ENCODE peak calls at places on chromosome 19, in seven cellular contexts. M is upper lobe of right lung, D is pancreas, H is tibial artery, P is tibial nerve, Z is mesendoderm, X is transverse colon. F is an unnamed sample.

GRCh38 chr19:3403489-3404323 is 37.3 kb downstream of the NFIC start:
- DNase-seq in M (peak), D (peak), H (peak), P (peak), Z (no peak), X (peak), F (peak)

GRCh38 chr19:47492571-47493377 is 8.8 kb upstream of the KPTN start:
- DNase-seq in M (no peak), D (no peak), H (no peak), P (no peak), Z (no peak), X (no peak), F (no peak)

GRCh38 chr19:36417752-36418286 is 625 bp downstream of the ZFP82 start:
- DNase-seq in M (no peak), D (no peak), H (no peak), P (no peak), Z (peak), X (no peak), F (no peak)

GRCh38 chr19:55383789-55384575 is at the start of gene TMEM238:
- DNase-seq in M (peak), D (peak), H (no peak), P (no peak), Z (peak), X (peak), F (peak)

GRCh38 chr19:6738726-6739389 is 622 bp upstream of the TRIP10 start:
- DNase-seq in M (peak), D (no peak), H (peak), P (no peak), Z (peak), X (peak), F (peak)

GRCh38 chr19:2555422-2556220 is 79.7 kb downstream of the GADD45B start:
- DNase-seq in M (no peak), D (peak), H (no peak), P (no peak), Z (no peak), X (no peak), F (no peak)

GRCh38 chr19:17780781-17781180 is 14.2 kb upstream of the B3GNT3 start:
- DNase-seq in M (no peak), D (no peak), H (no peak), P (no peak), Z (no peak), X (no peak), F (no peak)

GRCh38 chr19:3357731-3358391 is 8.5 kb upstream of the NFIC start:
- DNase-seq in M (no peak), D (no peak), H (no peak), P (no peak), Z (peak), X (no peak), F (peak)

GRCh38 chr19:55173717-55174409 is 6.2 kb downstream of the SYT5 start:
- DNase-seq in M (peak), D (no peak), H (peak), P (no peak), Z (peak), X (peak), F (peak)

GRCh38 chr19:41031926-41032325 is 40.8 kb downstream of the CYP2B6 start:
- DNase-seq in M (no peak), D (no peak), H (no peak), P (no peak), Z (no peak), X (no peak), F (no peak)

GRCh38 chr19:43562698-43563241 is 12.6 kb downstream of the XRCC1 start:
- DNase-seq in M (peak), D (peak), H (peak), P (peak), Z (no peak), X (peak), F (peak)

GRCh38 chr19:1882089-1882785 is 3.1 kb downstream of the ABHD17A start:
- DNase-seq in M (no peak), D (no peak), H (no peak), P (no peak), Z (no peak), X (peak), F (peak)

GRCh38 chr19:8648240-8648639 is 17.8 kb downstream of the NFILZ start:
- DNase-seq in M (no peak), D (no peak), H (no peak), P (no peak), Z (no peak), X (no peak), F (no peak)

GRCh38 chr19:46213806-46214205 is 15.7 kb upstream of the IGFL1 start:
- DNase-seq in M (no peak), D (no peak), H (no peak), P (no peak), Z (no peak), X (no peak), F (no peak)

GRCh38 chr19:55492362-55492944 is 4.2 kb downstream of the SSC5D start:
- DNase-seq in M (no peak), D (no peak), H (no peak), P (no peak), Z (no peak), X (no peak), F (no peak)

GRCh38 chr19:30689474-30689873 is 317.3 kb downstream of the ZNF536 start:
- DNase-seq in M (no peak), D (no peak), H (no peak), P (no peak), Z (peak), X (no peak), F (no peak)

DNA sequence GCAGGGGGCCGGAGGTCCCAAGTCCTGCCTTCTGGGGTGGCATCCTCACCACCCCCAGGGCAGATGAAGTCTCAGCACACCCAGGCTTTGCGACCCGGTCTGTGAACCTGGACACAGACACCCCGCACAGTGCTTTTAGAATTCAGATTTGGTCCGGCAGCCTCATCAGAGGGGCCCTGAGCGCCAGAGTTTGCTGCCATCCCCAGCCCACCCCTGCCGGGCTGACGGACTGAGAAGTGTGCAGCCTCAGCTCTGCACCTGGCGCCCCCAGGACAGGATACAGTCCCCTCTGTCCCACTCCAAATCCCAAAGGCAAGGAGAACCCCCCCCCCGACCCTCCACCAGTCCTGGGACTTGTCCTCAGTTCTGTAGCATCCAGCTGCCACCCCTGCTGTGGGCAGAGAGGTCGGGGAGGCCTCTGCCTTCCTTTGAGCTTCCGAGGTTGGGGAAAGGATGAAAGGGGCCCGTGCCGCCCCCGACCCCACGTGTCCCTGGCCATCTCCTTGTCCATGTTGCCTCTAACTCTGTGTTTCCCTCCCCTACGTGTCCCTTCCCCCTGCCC is 16.9 kb downstream of the CAPN12 start:
- DNase-seq in M (no peak), D (no peak), H (no peak), P (no peak), Z (no peak), X (no peak), F (peak)
- H3K27ac ChIP-seq in M (no peak), D (no peak), H (peak), P (no peak), Z (no peak), X (peak), F (peak)

DNA sequence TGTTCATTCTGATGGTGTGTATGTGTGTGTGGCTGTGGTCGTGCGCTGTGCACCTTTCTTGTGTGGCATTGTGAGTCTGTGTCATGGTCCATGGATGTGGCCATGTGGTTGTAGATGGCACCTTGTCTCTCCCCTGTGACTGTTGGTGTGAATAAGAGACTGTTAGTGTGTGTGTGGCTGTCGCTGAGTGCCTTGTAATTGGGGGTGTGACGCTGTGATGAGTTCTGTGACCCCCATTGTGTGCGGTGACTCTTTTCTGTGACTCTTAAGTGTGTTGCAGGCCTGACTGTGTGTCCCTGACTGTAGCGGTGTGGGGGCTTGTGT is 804 bp downstream of the PLPPR2 start:
- DNase-seq in M (no peak), D (no peak), H (no peak), P (no peak), Z (no peak), X (no peak), F (no peak)
- H3K27ac ChIP-seq in M (peak), D (no peak), H (peak), P (peak), Z (no peak), X (no peak), F (no peak)

GRCh38 chr19:13763300-13763699 is 1.0 kb upstream of the MRI1 start:
- DNase-seq in M (no peak), D (no peak), H (no peak), P (no peak), Z (no peak), X (no peak), F (no peak)

GRCh38 chr19:13764821-13765394 is 586 bp downstream of the MRI1 start:
- DNase-seq in M (peak), D (peak), H (no peak), P (no peak), Z (no peak), X (peak), F (no peak)

GRCh38 chr19:13766095-13766481 is 1.8 kb downstream of the MRI1 start:
- DNase-seq in M (no peak), D (no peak), H (no peak), P (no peak), Z (no peak), X (no peak), F (no peak)

GRCh38 chr19:13764101-13764807 is at the start of gene MRI1:
- DNase-seq in M (peak), D (peak), H (peak), P (peak), Z (peak), X (peak), F (peak)

GRCh38 chr19:13765395-13766094 is 1.2 kb downstream of the MRI1 start:
- DNase-seq in M (no peak), D (no peak), H (no peak), P (no peak), Z (peak), X (no peak), F (no peak)
- H3K27ac ChIP-seq in M (peak), D (no peak), H (peak), P (peak), Z (no peak), X (peak), F (peak)

GRCh38 chr19:53212703-53213320 is 19.7 kb upstream of the ZNF665 start:
- DNase-seq in M (no peak), D (no peak), H (no peak), P (no peak), Z (no peak), X (no peak), F (no peak)
- H3K27ac ChIP-seq in M (no peak), D (no peak), H (no peak), P (no peak), Z (no peak), X (no peak), F (no peak)

GRCh38 chr19:341386-342127 is 3.0 kb downstream of the MIER2 start:
- DNase-seq in M (no peak), D (no peak), H (no peak), P (no peak), Z (no peak), X (no peak), F (no peak)

GRCh38 chr19:343451-343931 is 1.1 kb downstream of the MIER2 start:
- DNase-seq in M (no peak), D (no peak), H (no peak), P (no peak), Z (no peak), X (no peak), F (no peak)

GRCh38 chr19:340620-341385 is 3.8 kb downstream of the MIER2 start:
- DNase-seq in M (no peak), D (no peak), H (no peak), P (no peak), Z (no peak), X (no peak), F (no peak)

GRCh38 chr19:342801-343421 is 1.7 kb downstream of the MIER2 start:
- DNase-seq in M (peak), D (no peak), H (peak), P (peak), Z (no peak), X (peak), F (peak)

GRCh38 chr19:342128-342455 is 2.5 kb downstream of the MIER2 start:
- DNase-seq in M (no peak), D (no peak), H (no peak), P (no peak), Z (no peak), X (no peak), F (no peak)
- H3K27ac ChIP-seq in M (peak), D (peak), H (no peak), P (no peak), Z (no peak), X (no peak), F (no peak)

DNA sequence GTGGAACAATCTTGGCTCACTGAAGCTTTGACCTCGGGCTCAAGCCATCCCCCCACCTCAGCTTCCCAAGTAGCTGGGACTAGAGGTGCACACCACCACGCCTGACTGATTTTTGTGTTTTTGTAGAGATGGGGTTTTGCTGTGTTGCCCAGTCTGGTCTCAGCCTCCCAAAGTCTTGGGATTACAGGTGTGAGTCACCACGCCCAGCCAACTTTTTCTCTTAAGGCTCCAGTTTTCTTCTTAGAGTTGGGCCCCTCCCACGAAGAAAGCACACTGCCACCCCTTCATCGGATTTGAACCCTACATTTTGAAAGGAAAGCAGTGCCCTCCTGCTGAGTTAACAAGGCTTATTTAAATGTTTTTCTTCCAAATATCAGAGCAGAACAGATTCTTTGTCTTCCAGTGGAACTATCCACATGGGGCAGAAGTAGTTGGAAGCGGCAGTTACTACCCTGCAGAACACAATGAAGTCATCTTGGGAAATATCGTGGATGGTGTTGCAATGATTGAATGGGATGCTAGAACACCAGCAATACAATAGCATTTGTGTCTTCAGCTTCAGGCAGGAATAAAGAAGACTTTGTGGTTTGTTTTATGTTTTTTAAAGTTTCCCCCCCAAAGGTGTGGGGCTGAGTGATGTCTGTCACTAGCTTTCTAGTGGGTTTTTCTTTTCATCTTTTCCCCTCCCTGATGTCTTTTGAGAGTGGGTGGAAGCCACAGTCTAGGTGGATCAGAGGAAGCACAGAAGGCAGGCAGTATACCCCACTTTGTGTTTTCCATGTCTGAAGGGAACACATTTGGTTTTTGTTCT is 8.9 kb downstream of the ACTN4 start:
- DNase-seq in M (no peak), D (no peak), H (no peak), P (no peak), Z (no peak), X (no peak), F (no peak)
- H3K27ac ChIP-seq in M (peak), D (peak), H (peak), P (peak), Z (no peak), X (peak), F (peak)

GRCh38 chr19:37966211-37967072 is 59.4 kb downstream of the SIPA1L3 start:
- DNase-seq in M (peak), D (peak), H (no peak), P (no peak), Z (no peak), X (no peak), F (no peak)
- H3K27ac ChIP-seq in M (no peak), D (no peak), H (no peak), P (no peak), Z (no peak), X (no peak), F (no peak)

GRCh38 chr19:39174558-39175544 is 21.9 kb upstream of the NCCRP1 start:
- DNase-seq in M (no peak), D (peak), H (no peak), P (no peak), Z (no peak), X (no peak), F (no peak)

GRCh38 chr19:39171479-39172465 is 25.0 kb upstream of the NCCRP1 start:
- DNase-seq in M (no peak), D (no peak), H (no peak), P (no peak), Z (no peak), X (no peak), F (no peak)

GRCh38 chr19:39174142-39174541 is 22.6 kb upstream of the NCCRP1 start:
- DNase-seq in M (no peak), D (peak), H (no peak), P (no peak), Z (no peak), X (no peak), F (no peak)

GRCh38 chr19:39173502-39173991 is 23.2 kb upstream of the NCCRP1 start:
- DNase-seq in M (no peak), D (no peak), H (no peak), P (no peak), Z (no peak), X (no peak), F (no peak)

DNA sequence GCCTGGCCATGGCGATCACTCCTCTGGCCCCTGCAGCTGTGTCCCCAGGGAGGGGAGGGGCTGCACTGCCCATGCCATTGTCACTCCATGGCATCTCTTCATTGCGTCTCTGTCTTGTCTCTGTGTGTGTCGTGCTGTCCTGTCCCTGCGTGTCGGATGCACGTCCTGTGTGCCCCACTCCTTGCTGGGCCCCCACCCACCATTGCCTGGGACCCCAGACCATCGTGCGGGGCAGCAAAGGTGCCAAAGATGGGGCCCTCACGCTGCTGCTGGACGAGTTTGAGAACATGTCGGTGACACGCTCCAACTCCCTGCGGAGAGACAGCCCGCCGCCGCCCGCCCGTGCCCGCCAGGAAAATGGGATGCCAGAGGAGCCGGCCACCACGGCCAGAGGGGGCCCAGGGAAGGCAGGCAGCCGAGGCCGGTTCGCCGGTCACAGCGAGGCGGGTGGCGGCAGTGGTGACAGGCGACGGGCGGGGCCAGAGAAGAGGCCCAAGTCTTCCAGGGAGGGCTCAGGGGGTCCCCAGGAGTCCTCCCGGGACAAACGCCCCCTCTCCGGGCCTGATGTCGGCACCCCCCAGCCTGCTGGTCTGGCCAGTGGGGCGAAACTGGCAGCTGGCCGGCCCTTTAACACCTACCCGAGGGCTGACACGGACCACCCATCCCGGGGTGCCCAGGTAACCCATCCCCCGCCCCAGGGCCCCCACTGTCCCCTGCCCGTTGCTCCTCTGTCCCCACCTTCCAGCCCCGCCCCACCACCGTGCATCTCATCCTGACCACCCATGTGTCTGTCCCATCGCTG is 23.9 kb upstream of the NCCRP1 start:
- DNase-seq in M (no peak), D (peak), H (no peak), P (no peak), Z (no peak), X (no peak), F (no peak)
- H3K27ac ChIP-seq in M (no peak), D (no peak), H (no peak), P (no peak), Z (no peak), X (no peak), F (no peak)